ENCODE peak calls at places on chromosomes 4 and X, in seven cellular contexts. G, I, J, X, K, W and T are unnamed samples.

GRCh38 chr4:53852343-53852742 is 212.1 kb downstream of the CHIC2 start:
- DNase-seq in J (peak), I (no peak), K (peak), X (no peak), G (no peak), W (no peak), T (no peak)

GRCh38 chrX:16807548-16807947 is 21.3 kb downstream of the TXLNG start:
- DNase-seq in I (no peak), K (peak), G (no peak), J (no peak), W (no peak), X (no peak), T (no peak)

GRCh38 chr4:77586953-77587383 is 18.7 kb upstream of the CXCL13 start:
- DNase-seq in I (peak), X (no peak), W (peak), J (no peak), G (peak), K (no peak), T (peak)

GRCh38 chr4:52750819-52751348 is 341 bp downstream of the ERVMER34-1 start:
- DNase-seq in I (no peak), K (peak), W (peak), G (peak), X (no peak), J (no peak), T (no peak)

GRCh38 chrX:132426695-132427281 is 62.0 kb downstream of the MBNL3 start:
- DNase-seq in W (no peak), G (peak), K (peak), X (no peak), I (no peak), J (peak), T (no peak)

GRCh38 chr4:72468904-72469502 is 100.0 kb downstream of the ADAMTS3 start:
- DNase-seq in G (no peak), K (peak), J (no peak), I (peak), W (no peak), X (no peak), T (no peak)

GRCh38 chr4:87005690-87006461 is 71.1 kb downstream of the AFF1 start:
- DNase-seq in K (no peak), I (peak), G (peak), X (no peak), J (no peak), W (no peak), T (no peak)

GRCh38 chrX:101482296-101482695 is 3.0 kb upstream of the ARMCX4 start:
- DNase-seq in G (no peak), I (no peak), X (no peak), K (peak), J (peak), W (no peak), T (no peak)

GRCh38 chr4:69760455-69760854 is at the start of gene SULT1B1:
- DNase-seq in G (no peak), K (peak), W (no peak), J (no peak), X (no peak), I (no peak), T (no peak)

GRCh38 chrX:17377795-17378194 is 2.8 kb downstream of the NHS start:
- DNase-seq in W (no peak), K (no peak), I (no peak), G (no peak), X (no peak), J (no peak), T (no peak)

GRCh38 chr4:171846232-171846631 is 33.0 kb downstream of the GALNTL6 start:
- DNase-seq in K (no peak), W (peak), G (peak), X (no peak), I (peak), J (no peak), T (peak)

GRCh38 chr4:140924761-140925392 is 168.7 kb upstream of the TBC1D9 start:
- DNase-seq in W (no peak), X (no peak), G (no peak), I (no peak), J (no peak), K (no peak), T (no peak)

GRCh38 chr4:139028191-139028661 is 12.6 kb downstream of the NOCT start:
- DNase-seq in X (no peak), K (no peak), I (no peak), G (no peak), W (no peak), J (no peak), T (no peak)

GRCh38 chr4:151442002-151442401 is 33.0 kb downstream of the FHIP1A start:
- DNase-seq in J (no peak), I (no peak), K (no peak), W (no peak), X (no peak), G (no peak), T (no peak)

GRCh38 chrX:102155806-102156179 is at the start of gene BEX5:
- DNase-seq in X (no peak), I (peak), G (peak), K (no peak), W (peak), J (no peak), T (peak)

GRCh38 chr4:53185853-53186590 is 179.8 kb downstream of the SCFD2 start:
- DNase-seq in I (no peak), W (no peak), J (peak), G (no peak), X (no peak), K (peak), T (no peak)

GRCh38 chr4:21949073-21949457 is 493 bp upstream of the KCNIP4 start:
- DNase-seq in X (no peak), I (no peak), W (no peak), J (no peak), G (no peak), K (no peak), T (no peak)

GRCh38 chr4:100742045-100742444 is 224.2 kb upstream of the EMCN start:
- DNase-seq in K (peak), G (no peak), W (no peak), J (peak), I (no peak), X (no peak), T (no peak)
- TF ChIP-seq CTCF in K (peak), G (peak), W (no peak), J (peak), I (no peak), X (peak), T (peak)

DNA sequence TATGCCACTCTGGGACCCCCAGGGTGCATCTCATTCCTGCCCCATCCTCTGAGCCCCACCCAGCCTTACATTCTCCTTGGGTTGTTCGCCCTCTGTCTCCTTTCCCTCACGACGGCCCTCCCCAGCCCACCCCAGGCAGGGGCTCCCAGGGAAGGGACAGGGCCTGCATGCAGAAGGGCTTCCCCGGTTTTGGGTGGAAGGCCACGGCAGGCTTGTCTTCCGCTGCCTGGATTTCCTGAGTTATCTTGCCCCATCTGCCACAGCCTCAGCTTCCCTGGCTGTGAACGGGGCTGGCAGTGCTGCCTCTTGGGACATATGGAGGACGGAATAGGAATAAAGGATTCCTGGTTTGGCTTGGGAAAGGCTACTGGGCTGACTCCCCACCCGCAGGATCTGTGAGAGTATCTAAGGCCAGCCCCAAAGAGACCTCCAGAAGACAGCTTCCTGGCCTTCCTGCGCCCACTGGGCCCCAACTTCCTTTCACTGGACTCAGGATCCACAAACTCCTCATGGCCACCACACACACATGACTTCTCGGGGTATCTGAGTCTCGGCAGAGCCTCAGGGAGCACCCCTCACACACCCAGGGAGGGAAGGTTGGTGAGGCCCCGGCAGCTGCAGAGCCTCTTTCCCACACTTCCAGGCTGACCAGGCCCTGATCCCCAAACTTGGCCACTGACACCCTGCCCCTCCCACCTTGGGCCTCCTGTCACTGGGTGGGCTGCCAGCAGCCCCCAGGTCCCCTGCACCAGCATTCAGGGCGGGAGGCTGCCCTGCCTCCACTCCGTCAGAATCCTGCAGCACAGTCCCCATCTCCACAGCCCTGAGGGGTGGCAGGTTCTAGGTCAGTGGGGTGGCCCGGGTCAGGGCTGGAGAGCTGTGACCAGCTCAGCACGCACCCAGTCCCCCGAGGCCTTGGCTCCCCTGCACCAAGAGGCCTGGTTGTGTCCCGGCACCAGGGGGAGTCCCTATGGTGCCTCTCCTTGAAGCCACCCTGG is 3.5 kb upstream of the MXD4 start:
- DNase-seq in J (no peak), X (no peak), I (no peak), K (no peak), W (no peak), G (no peak), T (no peak)
- TF ChIP-seq CTCF in J (peak), X (no peak), I (no peak), K (no peak), W (no peak), G (no peak), T (no peak)

DNA sequence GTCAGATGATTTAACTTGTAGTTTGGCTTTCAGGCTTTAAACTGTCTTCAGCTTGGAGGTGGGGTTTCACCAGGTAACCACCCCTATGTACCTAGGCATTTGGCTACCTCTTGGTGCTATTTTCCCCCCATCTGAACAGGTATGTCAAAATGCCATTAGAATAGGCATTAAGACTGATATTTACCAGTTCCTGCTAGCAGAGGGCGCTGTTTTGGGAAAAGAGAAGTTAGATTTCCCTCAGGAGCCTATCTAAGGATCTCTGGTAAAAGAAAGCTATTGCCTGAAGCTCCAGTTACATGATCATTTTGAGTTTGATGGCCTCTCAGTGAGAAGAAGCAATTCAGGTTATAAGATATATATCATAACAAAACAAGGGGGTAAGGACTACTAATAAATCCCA is 879.1 kb downstream of the SH3BGRL start:
- DNase-seq in I (no peak), J (no peak), X (no peak), K (no peak), G (no peak), W (no peak), T (no peak)
- TF ChIP-seq CTCF in I (no peak), J (no peak), X (no peak), K (no peak), G (no peak), W (no peak), T (no peak)

DNA sequence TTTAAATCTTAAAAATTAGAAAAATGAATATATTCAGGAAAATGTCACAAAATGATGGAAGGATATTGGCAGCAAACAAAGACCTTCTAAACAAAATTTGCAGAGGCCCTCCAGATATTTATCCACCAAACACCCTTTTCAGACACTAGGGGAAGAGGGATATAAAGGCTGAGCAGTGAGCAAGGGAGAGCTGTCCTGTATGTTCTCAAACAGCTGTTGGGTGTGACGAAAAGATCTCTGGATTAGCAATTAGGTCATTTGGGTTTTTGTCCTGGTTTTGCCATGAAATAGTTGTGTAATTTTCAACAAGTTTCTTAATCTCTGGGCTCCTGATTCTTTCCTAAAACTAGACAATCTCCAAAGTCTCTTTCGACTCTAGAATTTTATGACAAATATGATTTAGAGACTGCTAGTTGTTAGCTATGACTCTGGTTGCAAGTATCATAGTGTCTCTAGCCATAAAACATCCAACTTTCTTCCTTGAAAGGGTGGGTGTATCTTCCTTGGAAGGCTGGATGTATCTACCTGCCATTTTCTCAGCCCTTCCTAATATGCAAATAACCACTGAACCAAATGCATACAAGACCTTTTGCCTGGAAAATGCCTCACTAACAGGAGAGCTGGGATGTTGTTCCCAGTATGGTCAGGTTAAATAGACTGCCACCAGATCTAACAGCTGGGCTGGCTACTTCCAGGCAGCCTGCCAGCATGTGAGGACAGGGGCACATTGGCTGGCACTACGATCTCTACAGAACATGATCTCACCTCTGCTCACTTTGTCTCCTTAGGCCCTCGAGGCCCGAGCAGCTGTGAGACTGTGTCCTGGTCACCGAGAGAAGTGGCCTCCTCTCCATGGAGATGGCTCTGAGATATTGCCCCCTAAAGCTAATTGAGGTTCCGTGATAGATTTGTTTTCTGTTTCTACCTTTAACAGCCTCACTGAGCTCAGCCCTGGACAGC is 225.5 kb upstream of the JADE1 start:
- DNase-seq in K (peak), W (no peak), X (no peak), J (no peak), I (no peak), G (no peak), T (no peak)
- TF ChIP-seq CTCF in K (peak), W (no peak), X (no peak), J (peak), I (no peak), G (no peak), T (no peak)

GRCh38 chrX:45515262-45516215 is 314.9 kb upstream of the DIPK2B start:
- DNase-seq in K (peak), X (no peak), W (peak), G (peak), I (peak), J (peak), T (peak)
- TF ChIP-seq CTCF in K (peak), X (peak), W (peak), G (no peak), I (no peak), J (peak), T (peak)

DNA sequence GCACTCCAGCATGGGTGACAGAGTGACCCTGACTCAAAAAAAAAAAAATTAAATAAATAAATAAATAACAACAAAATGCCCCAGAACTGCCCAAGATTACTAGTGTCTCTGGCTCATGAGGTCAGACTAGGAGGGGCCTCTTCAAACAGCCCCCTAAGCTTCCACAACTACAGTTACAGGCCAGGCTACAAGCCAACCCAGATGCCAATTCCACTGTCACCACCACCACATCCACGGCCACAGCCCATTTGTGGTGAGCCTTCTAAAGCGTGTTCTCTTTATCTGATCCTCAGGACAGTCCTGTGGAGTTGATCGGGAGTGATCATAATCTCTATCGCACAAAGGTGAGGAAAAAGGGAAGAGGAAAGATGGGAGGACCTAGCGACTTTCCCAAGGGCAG is 36.6 kb downstream of the IGFBP7 start:
- DNase-seq in I (no peak), X (no peak), K (no peak), J (no peak), W (no peak), G (no peak), T (no peak)
- TF ChIP-seq CTCF in I (no peak), X (no peak), K (no peak), J (no peak), W (no peak), G (no peak), T (no peak)

GRCh38 chrX:48597353-48598264 is at the start of gene WDR13:
- DNase-seq in K (peak), W (peak), X (peak), G (peak), J (peak), I (peak), T (peak)
- TF ChIP-seq CTCF in K (no peak), W (no peak), X (peak), G (no peak), J (no peak), I (no peak), T (no peak)

GRCh38 chr4:27702710-27703431 is 842.2 kb downstream of the STIM2 start:
- DNase-seq in J (no peak), W (no peak), G (no peak), X (no peak), K (no peak), I (no peak), T (no peak)
- TF ChIP-seq CTCF in J (peak), W (peak), G (no peak), X (no peak), K (no peak), I (peak), T (no peak)